ENCODE peak calls at places on chromosomes 13 and 19, in nine cellular contexts. I is GM12864; G is activated CD4-positive, CD25-positive, alpha-beta regulatory T cell; W is naive thymus-derived CD4-positive, alpha-beta T cell; S is astrocyte of the spinal cord; L is nucleus accumbens; X is LHCN-M2; V is CD4-positive, alpha-beta memory T cell; O is NCI-H2171 treated with DMSO at 0.1 percent for 48 hours. H is an unnamed sample.
A peak's percentile ranks its signal among the peaks of the same experiment; 100 is the strongest.

GRCh38 chr19:15195381-15195964 is 5.3 kb downstream of the NOTCH3 start:
- DNase-seq in I (no peak), G (no peak), W (no peak), S (peak; percentile 35), L (no peak), X (peak; percentile 64), V (no peak), O (peak; percentile 56), H (no peak)

GRCh38 chr19:40217027-40217810 is 965 bp downstream of the TTC9B start:
- DNase-seq in I (no peak), G (no peak), W (no peak), S (no peak), L (no peak), X (no peak), V (no peak), O (peak; percentile 83), H (no peak)

GRCh38 chr13:91946498-91947070 is 548.2 kb downstream of the GPC5 start:
- DNase-seq in I (no peak), G (no peak), W (no peak), S (peak; percentile 8), L (no peak), X (no peak), V (no peak), O (peak; percentile 78), H (peak; percentile 68)

GRCh38 chr13:59356607-59357006 is 807.1 kb downstream of the DIAPH3 start:
- DNase-seq in I (no peak), G (no peak), W (no peak), S (peak; percentile 35), L (no peak), X (peak; percentile 26), V (no peak), O (peak; percentile 99), H (no peak)

GRCh38 chr13:113602291-113602970 is 17.9 kb downstream of the TFDP1 start:
- DNase-seq in I (no peak), G (no peak), W (no peak), S (no peak), L (no peak), X (no peak), V (no peak), O (no peak), H (no peak)

GRCh38 chr19:17307876-17308377 is 1.4 kb upstream of the DDA1 start:
- DNase-seq in I (no peak), G (no peak), W (no peak), S (no peak), L (no peak), X (no peak), V (no peak), O (no peak), H (no peak)

GRCh38 chr13:68588623-68589022 is 1358.5 kb upstream of the PCDH9 start:
- DNase-seq in I (peak; percentile 16), G (no peak), W (no peak), S (no peak), L (no peak), X (no peak), V (no peak), O (no peak), H (no peak)

GRCh38 chr13:75359266-75359665 is 122.7 kb downstream of the TBC1D4 start:
- DNase-seq in I (no peak), G (no peak), W (no peak), S (peak; percentile 95), L (no peak), X (peak; percentile 96), V (no peak), O (no peak), H (no peak)

GRCh38 chr19:56980864-56981263 is 138.9 kb upstream of the USP29 start:
- DNase-seq in I (no peak), G (no peak), W (no peak), S (no peak), L (peak; percentile 4), X (no peak), V (no peak), O (no peak), H (no peak)

GRCh38 chr13:53408847-53409568 is 380.4 kb downstream of the OLFM4 start:
- DNase-seq in I (no peak), G (no peak), W (no peak), S (no peak), L (no peak), X (no peak), V (no peak), O (no peak), H (no peak)

GRCh38 chr19:3931041-3931440 is 1.8 kb upstream of the NMRK2 start:
- DNase-seq in I (no peak), G (no peak), W (no peak), S (no peak), L (no peak), X (no peak), V (no peak), O (no peak), H (no peak)

GRCh38 chr13:112605531-112605990 is 17.6 kb upstream of the TUBGCP3 start:
- DNase-seq in I (no peak), G (no peak), W (no peak), S (no peak), L (no peak), X (peak; percentile 28), V (no peak), O (no peak), H (no peak)